ENCODE peak calls at places on chromosomes 4 and X, in six cellular contexts. F is fibroblast of lung, I is colonic mucosa, O is left lung, R is brain microvascular endothelial cell, V is body of pancreas. J is an unnamed sample.

GRCh38 chr4:185800266-185800945 is 11.6 kb downstream of the SORBS2 start:
- DNase-seq in V (no peak), R (no peak), O (no peak), I (no peak), F (no peak), J (no peak)

GRCh38 chr4:41296995-41297394 is 40.3 kb downstream of the UCHL1 start:
- DNase-seq in F (peak; percentile 12), I (no peak), V (no peak), R (no peak), O (no peak), J (no peak)

GRCh38 chrX:106707771-106708454 is 18.6 kb upstream of the RNF128 start:
- DNase-seq in F (peak; percentile 80), I (no peak), O (no peak), R (peak; percentile 93), V (no peak), J (peak; percentile 88)

GRCh38 chrX:63754141-63754859 is 30.7 kb downstream of the ARHGEF9 start:
- DNase-seq in I (peak; percentile 36), R (no peak), F (peak; percentile 16), V (no peak), O (peak; percentile 37), J (no peak)

GRCh38 chr4:4327652-4328121 is 37.6 kb downstream of the ZBTB49 start:
- DNase-seq in R (peak; percentile 11), O (no peak), V (peak; percentile 15), I (no peak), F (peak; percentile 37), J (peak; percentile 26)

GRCh38 chrX:19857131-19857530 is 30.3 kb downstream of the SH3KBP1 start:
- DNase-seq in F (no peak), I (no peak), V (no peak), O (no peak), R (no peak), J (no peak)

GRCh38 chr4:39026096-39026495 is 6.1 kb downstream of the TMEM156 start:
- DNase-seq in I (no peak), V (no peak), F (no peak), O (no peak), R (no peak), J (no peak)

GRCh38 chr4:168515222-168516011 is 18.6 kb downstream of the PALLD start:
- DNase-seq in F (no peak), R (no peak), V (peak; percentile 60), I (no peak), O (no peak), J (no peak)

GRCh38 chr4:87489678-87490077 is 39.5 kb downstream of the SPARCL1 start:
- DNase-seq in I (no peak), V (no peak), O (no peak), F (no peak), R (no peak), J (no peak)

GRCh38 chrX:40202456-40202855 is 104.7 kb upstream of the BCOR start:
- DNase-seq in O (no peak), R (no peak), F (no peak), V (no peak), I (no peak), J (no peak)

GRCh38 chrX:29869837-29870236 is 345.5 kb upstream of the MAGEB2 start:
- DNase-seq in F (no peak), I (no peak), V (no peak), R (no peak), O (no peak), J (no peak)

GRCh38 chr4:68250151-68250930 is 4.8 kb upstream of the TMPRSS11B start:
- DNase-seq in F (no peak), V (no peak), O (no peak), R (no peak), I (no peak), J (no peak)

GRCh38 chr4:37827030-37827705 is 682 bp downstream of the PGM2 start:
- DNase-seq in R (peak; percentile 68), O (no peak), F (peak; percentile 61), V (no peak), I (peak; percentile 53), J (peak; percentile 48)

GRCh38 chr4:162681212-162681611 is 485.5 kb downstream of the NAF1 start:
- DNase-seq in O (no peak), I (no peak), R (no peak), F (no peak), V (no peak), J (no peak)

GRCh38 chrX:152907084-152907651 is 9.3 kb downstream of the ZNF185 start:
- DNase-seq in F (peak; percentile 42), I (no peak), V (peak; percentile 21), O (no peak), R (peak; percentile 81), J (peak; percentile 67)

GRCh38 chrX:13123857-13124345 is 79.5 kb upstream of the FAM9C start:
- DNase-seq in V (no peak), F (peak; percentile 87), O (no peak), R (peak; percentile 27), I (no peak), J (peak; percentile 52)

GRCh38 chrX:154546354-154547244 is at the start of gene G6PD:
- DNase-seq in O (no peak), F (peak; percentile 49), R (no peak), I (peak; percentile 71), V (peak; percentile 76), J (peak; percentile 54)

GRCh38 chr4:126591583-126591982 is 1041.2 kb upstream of the INTU start:
- DNase-seq in I (no peak), R (no peak), O (no peak), F (peak; percentile 25), V (no peak), J (peak; percentile 50)

GRCh38 chrX:46727445-46727844 is 31.5 kb downstream of the SLC9A7 start:
- DNase-seq in V (no peak), R (no peak), I (no peak), F (peak; percentile 81), O (no peak), J (no peak)

GRCh38 chr4:85427123-85427522 is 47.8 kb upstream of the ARHGAP24 start:
- DNase-seq in V (no peak), O (no peak), I (no peak), R (no peak), F (no peak), J (no peak)

GRCh38 chr4:23827971-23828680 is 61.7 kb downstream of the PPARGC1A start:
- DNase-seq in O (no peak), F (peak; percentile 41), I (no peak), R (no peak), V (no peak), J (no peak)

GRCh38 chr4:41935652-41936021 is 408 bp downstream of the TMEM33 start:
- DNase-seq in I (no peak), V (peak; percentile 5), F (peak; percentile 24), R (no peak), O (no peak), J (no peak)

GRCh38 chrX:14819766-14820165 is 53.1 kb downstream of the FANCB start:
- DNase-seq in V (no peak), R (no peak), F (no peak), I (no peak), O (no peak), J (no peak)

GRCh38 chrX:153726286-153727107 is 1.8 kb downstream of the ABCD1 start:
- DNase-seq in O (peak; percentile 80), I (peak; percentile 70), R (no peak), F (peak; percentile 53), V (peak; percentile 74), J (peak; percentile 73)

GRCh38 chrX:78822157-78822683 is 74.7 kb downstream of the LPAR4 start:
- DNase-seq in R (no peak), I (no peak), O (no peak), F (no peak), V (no peak), J (no peak)

GRCh38 chr4:70913947-70914445 is 11.8 kb downstream of the MOB1B start:
- DNase-seq in R (no peak), O (no peak), F (peak; percentile 62), I (no peak), V (no peak), J (no peak)
- TF ChIP-seq CTCF in R (no peak), O (no peak), F (peak; percentile 22), I (no peak), V (no peak), J (no peak)

DNA sequence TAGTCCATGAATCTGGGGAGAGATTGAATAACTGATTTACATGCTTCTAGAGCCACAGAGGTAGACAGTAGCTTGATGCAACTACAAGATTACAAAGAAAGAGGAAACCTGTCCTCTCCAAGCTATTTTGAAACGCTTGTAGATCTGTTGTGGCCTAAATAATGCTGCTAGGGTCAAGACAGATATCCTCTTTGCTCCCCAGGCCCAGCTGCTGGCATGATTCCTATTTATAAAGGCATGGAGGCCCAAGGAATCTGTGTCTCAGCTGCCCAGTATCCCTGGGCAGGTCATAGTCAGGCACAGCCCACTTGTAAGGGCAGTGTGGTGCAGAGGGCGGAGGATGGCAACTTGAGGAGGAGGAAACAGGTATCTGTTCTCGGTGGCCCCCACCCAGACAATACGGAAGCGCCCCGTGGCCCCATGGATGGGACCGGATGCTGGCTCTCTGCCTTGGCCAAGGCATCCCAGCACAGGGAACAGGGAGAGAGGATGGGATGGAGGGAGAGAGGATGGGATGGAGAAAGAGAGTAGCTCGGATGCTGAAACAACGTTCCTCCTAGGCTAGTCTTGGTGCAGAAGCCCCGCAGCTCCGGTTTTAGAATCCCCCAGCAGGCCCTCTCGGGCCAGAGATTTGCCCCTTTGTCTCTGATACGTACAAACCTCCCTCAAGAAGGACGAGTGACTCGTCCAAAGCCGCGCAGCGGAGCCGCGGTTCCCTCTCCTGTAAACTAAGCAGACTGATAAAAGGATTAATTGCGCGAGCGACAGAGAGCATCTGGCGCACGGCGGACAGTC is 767 bp upstream of the SMIM20 start:
- DNase-seq in R (peak; percentile 10), I (peak; percentile 60), O (peak; percentile 53), F (no peak), V (peak; percentile 22), J (peak; percentile 67)
- TF ChIP-seq CTCF in R (no peak), I (no peak), O (no peak), F (no peak), V (no peak), J (no peak)

DNA sequence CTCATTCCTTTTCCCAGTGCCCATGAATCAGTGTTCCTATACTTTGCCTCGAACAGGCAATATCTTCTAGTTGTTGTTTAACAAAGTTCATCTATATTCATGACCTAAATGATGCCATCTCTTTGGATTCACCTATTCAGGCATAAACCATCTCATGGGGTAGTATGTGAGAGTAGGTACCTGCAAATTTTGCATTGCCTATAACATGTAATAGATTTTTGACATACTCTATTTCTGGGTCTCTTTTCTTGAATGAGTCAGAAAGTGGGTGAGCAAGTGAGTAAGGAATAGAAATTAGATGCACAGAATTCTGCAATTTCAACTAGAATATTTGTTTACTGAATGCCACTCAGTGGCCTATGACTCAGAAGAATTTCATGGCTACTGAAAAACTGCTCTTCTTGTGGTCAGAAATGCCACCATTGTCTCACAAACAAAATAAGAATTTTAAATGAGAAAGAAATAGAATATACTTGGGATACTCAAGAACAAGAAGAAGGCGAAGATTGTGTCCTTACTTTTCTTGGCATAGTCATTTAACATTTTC is 86.7 kb downstream of the HHIP start:
- DNase-seq in F (no peak), V (no peak), R (no peak), O (no peak), I (no peak), J (peak; percentile 63)
- TF ChIP-seq CTCF in F (no peak), V (no peak), R (no peak), O (no peak), I (no peak), J (no peak)

DNA sequence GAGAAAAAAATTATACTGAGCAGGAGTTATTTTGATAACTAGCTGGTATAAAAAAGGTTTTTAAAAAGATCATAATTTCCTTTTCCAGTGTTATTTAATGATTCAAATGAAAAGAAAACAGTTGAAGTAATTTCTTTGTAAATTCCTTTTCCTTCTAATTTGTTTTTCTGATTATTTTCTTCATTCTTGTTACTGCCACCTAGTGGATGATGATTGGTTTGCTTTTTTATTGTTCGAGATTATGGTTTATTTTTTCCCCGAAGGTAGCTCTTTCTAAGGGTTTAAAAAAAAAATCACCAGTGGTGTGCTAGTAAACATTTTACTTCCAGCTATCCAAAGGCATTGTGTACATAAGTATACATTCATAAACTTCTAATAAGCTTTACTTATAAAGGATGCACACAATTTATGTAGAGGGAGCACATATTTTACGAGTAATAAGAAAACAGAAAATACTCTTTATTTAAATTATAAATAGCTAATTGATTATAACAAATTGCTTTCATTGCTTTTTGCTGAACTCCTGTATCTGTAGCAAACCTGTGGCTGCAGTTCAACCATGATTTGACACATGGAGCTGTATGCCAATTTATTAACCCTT is 98.0 kb upstream of the ANK2 start:
- DNase-seq in V (no peak), F (peak; percentile 19), O (no peak), R (no peak), I (no peak), J (peak; percentile 40)
- TF ChIP-seq CTCF in V (no peak), F (no peak), O (peak; percentile 16), R (peak; percentile 27), I (peak; percentile 44), J (peak; percentile 35)

J was measured in foreskin fibroblast.